ENCODE peak calls at places on chromosomes 13 and 19, in ten cellular contexts. B, J, T, V, I, N, F, W, D and M are unnamed samples.

GRCh38 chr13:19888799-19889198 is 25.4 kb upstream of the ZMYM5 start:
- DNase-seq in D (peak; percentile 30), W (peak; percentile 13), V (no peak), B (no peak), J (no peak), I (no peak), T (no peak), F (peak; percentile 16), N (peak; percentile 18), M (no peak)

GRCh38 chr13:77040076-77040475 is 13.1 kb upstream of the FBXL3 start:
- DNase-seq in I (no peak), F (no peak), W (no peak), B (no peak), N (no peak), V (no peak), D (no peak), T (no peak), J (no peak), M (no peak)

GRCh38 chr19:58476498-58477015 is 405 bp downstream of the ZNF446 start:
- DNase-seq in N (peak; percentile 5), D (peak; percentile 18), W (no peak), J (no peak), B (no peak), V (no peak), F (no peak), I (no peak), T (no peak), M (no peak)

GRCh38 chr19:50794778-50795664 is 4.8 kb downstream of the ACP4 start:
- DNase-seq in F (peak; percentile 32), T (no peak), W (no peak), J (no peak), N (peak; percentile 26), D (no peak), B (no peak), I (no peak), V (no peak), M (no peak)

GRCh38 chr19:45716314-45717130 is 14.2 kb downstream of the FBXO46 start:
- DNase-seq in I (no peak), B (no peak), V (peak; percentile 21), W (peak; percentile 65), D (no peak), T (no peak), J (no peak), N (no peak), F (peak; percentile 51), M (no peak)

GRCh38 chr19:50003810-50004419 is 21.3 kb downstream of the VRK3 start:
- DNase-seq in J (no peak), N (peak; percentile 83), W (no peak), I (peak; percentile 30), B (peak; percentile 76), D (peak; percentile 91), T (no peak), F (peak; percentile 92), V (peak; percentile 37), M (peak; percentile 50)

GRCh38 chr13:87827479-87827878 is 156.3 kb downstream of the SLITRK5 start:
- DNase-seq in V (no peak), I (no peak), F (peak; percentile 67), B (no peak), N (no peak), D (peak; percentile 20), W (no peak), J (no peak), T (no peak), M (no peak)

GRCh38 chr19:8373867-8374813 is 10.2 kb downstream of the ANGPTL4 start:
- DNase-seq in T (no peak), W (no peak), D (no peak), N (no peak), V (no peak), F (no peak), B (peak; percentile 54), I (no peak), J (no peak), M (no peak)

GRCh38 chr19:51676566-51677083 is 16.5 kb upstream of the SPACA6 start:
- DNase-seq in J (no peak), V (no peak), F (no peak), T (peak; percentile 53), N (no peak), W (no peak), D (no peak), I (no peak), B (no peak), M (no peak)

GRCh38 chr13:76711515-76712182 is 174.6 kb downstream of the KCTD12 start:
- DNase-seq in J (no peak), F (peak; percentile 70), W (no peak), B (peak; percentile 49), N (peak; percentile 23), I (no peak), V (no peak), D (peak; percentile 98), T (no peak), M (no peak)

GRCh38 chr19:27691991-27692390 is 1521.0 kb downstream of the UQCRFS1 start:
- DNase-seq in F (no peak), J (no peak), D (no peak), T (no peak), N (no peak), V (no peak), W (no peak), I (no peak), B (no peak), M (no peak)

GRCh38 chr19:41323430-41324125 is 13.6 kb downstream of the CCDC97 start:
- DNase-seq in W (no peak), N (no peak), F (peak; percentile 70), D (peak; percentile 98), I (no peak), J (no peak), B (peak; percentile 83), V (no peak), T (no peak), M (peak; percentile 77)

GRCh38 chr13:46743191-46743590 is 53.8 kb downstream of the ESD start:
- DNase-seq in B (no peak), W (no peak), I (no peak), F (no peak), N (peak; percentile 36), D (peak; percentile 80), J (no peak), V (no peak), T (no peak), M (no peak)

GRCh38 chr13:41148421-41149283 is 16.1 kb upstream of the KBTBD6 start:
- DNase-seq in F (no peak), W (no peak), T (no peak), I (no peak), J (no peak), B (no peak), D (no peak), N (no peak), V (no peak), M (no peak)

GRCh38 chr13:25117312-25117711 is 21.4 kb downstream of the PABPC3 start:
- DNase-seq in F (no peak), I (no peak), T (no peak), V (no peak), D (no peak), W (peak; percentile 25), N (no peak), J (no peak), B (no peak), M (no peak)

GRCh38 chr13:96686286-96686685 is 308.0 kb downstream of the OXGR1 start:
- DNase-seq in F (no peak), B (no peak), D (no peak), T (no peak), W (no peak), N (no peak), V (no peak), I (no peak), J (no peak), M (no peak)

GRCh38 chr19:17326595-17326966 is 8.1 kb downstream of the ANO8 start:
- DNase-seq in J (no peak), F (peak; percentile 67), B (no peak), D (no peak), W (no peak), N (no peak), I (no peak), T (no peak), V (no peak), M (no peak)

GRCh38 chr19:34256835-34257558 is 2.6 kb downstream of the GARRE1 start:
- DNase-seq in B (no peak), I (no peak), T (no peak), N (no peak), D (no peak), J (no peak), V (no peak), F (no peak), W (no peak), M (no peak)

GRCh38 chr13:35979378-35979911 is 151.7 kb downstream of the DCLK1 start:
- DNase-seq in F (peak; percentile 59), D (peak; percentile 86), I (no peak), B (peak; percentile 89), J (no peak), W (no peak), T (no peak), N (no peak), V (no peak), M (peak; percentile 75)

GRCh38 chr13:75636339-75637095 is 387 bp downstream of the LMO7 start:
- DNase-seq in J (peak; percentile 26), I (peak; percentile 5), D (peak; percentile 57), V (peak; percentile 47), T (peak; percentile 34), B (no peak), W (peak; percentile 43), N (peak; percentile 62), F (peak; percentile 26), M (peak; percentile 68)

GRCh38 chr13:84844473-84844872 is 954.7 kb downstream of the SLITRK6 start:
- DNase-seq in N (peak; percentile 8), D (no peak), V (no peak), F (peak; percentile 57), I (no peak), W (peak; percentile 48), B (no peak), J (no peak), T (no peak), M (no peak)

GRCh38 chr19:38739440-38740251 is 4.6 kb downstream of the CAPN12 start:
- DNase-seq in F (no peak), I (no peak), V (no peak), D (no peak), N (no peak), B (no peak), J (no peak), W (no peak), T (no peak), M (no peak)

GRCh38 chr19:33624586-33625153 is 2.9 kb downstream of the CHST8 start:
- DNase-seq in B (no peak), N (no peak), D (no peak), V (no peak), J (no peak), F (no peak), I (no peak), T (no peak), W (no peak), M (no peak)

GRCh38 chr13:94800423-94800822 is 88.1 kb upstream of the SOX21 start:
- DNase-seq in B (no peak), T (no peak), N (no peak), J (no peak), I (no peak), D (no peak), F (peak; percentile 22), V (no peak), W (no peak), M (no peak)

GRCh38 chr19:45020071-45020470 is 18.8 kb upstream of the CLASRP start:
- DNase-seq in N (no peak), I (no peak), J (no peak), B (no peak), T (no peak), D (no peak), W (no peak), F (no peak), V (no peak), M (no peak)

GRCh38 chr13:48891586-48891985 is 84.1 kb upstream of the FNDC3A start:
- DNase-seq in V (no peak), F (peak; percentile 77), D (peak; percentile 80), J (no peak), W (no peak), I (no peak), N (peak; percentile 34), T (no peak), B (no peak), M (no peak)